ENCODE peak calls at places on chromosomes 16 and 17, in seven cellular contexts. S is gastrocnemius medialis, Y is fibroblast of lung, G is heart left ventricle, Q is transverse colon, A is tibial nerve, M is mesendoderm. B is an unnamed sample. For H3K27me3 and H3K36me3, the result is how much of the 10 kb centered on the place peaks cover.

GRCh38 chr16:11869657-11870228 is 18.4 kb upstream of the RSL1D1 start:
- DNase-seq in Y (no peak), S (no peak), M (no peak), A (no peak), G (no peak), Q (no peak), B (no peak)

GRCh38 chr17:80608326-80608725 is 63.7 kb downstream of the RPTOR start:
- DNase-seq in M (no peak), G (no peak), Q (no peak), A (no peak), Y (no peak), S (no peak), B (no peak)

GRCh38 chr17:18259621-18260331 is 686 bp upstream of the MIEF2 start:
- DNase-seq in M (peak), A (no peak), Q (no peak), S (no peak), Y (peak), G (no peak), B (peak)

GRCh38 chr17:31074772-31075538 is 19.8 kb upstream of the NF1 start:
- DNase-seq in S (no peak), G (no peak), Y (peak), A (no peak), M (peak), Q (no peak), B (peak)

GRCh38 chr17:60724647-60725046 is 47.0 kb downstream of the BCAS3 start:
- DNase-seq in Q (no peak), Y (no peak), M (no peak), A (no peak), G (no peak), S (no peak), B (no peak)

GRCh38 chr17:72788950-72789585 is 303.4 kb downstream of the SLC39A11 start:
- DNase-seq in M (peak), S (no peak), A (no peak), Y (peak), G (no peak), Q (no peak), B (peak)

GRCh38 chr16:20884240-20884556 is 16.0 kb downstream of the DCUN1D3 start:
- DNase-seq in S (no peak), Y (peak), Q (peak), G (no peak), M (no peak), A (no peak), B (no peak)

GRCh38 chr16:85396879-85397871 is 215.9 kb upstream of the GSE1 start:
- DNase-seq in S (no peak), Q (no peak), Y (no peak), A (peak), M (no peak), G (no peak), B (no peak)

GRCh38 chr17:67620088-67620487 is 97.6 kb upstream of the NOL11 start:
- DNase-seq in G (no peak), Y (no peak), A (no peak), Q (no peak), M (no peak), S (no peak), B (no peak)

GRCh38 chr17:31678431-31678830 is 180.6 kb downstream of the COPRS start:
- DNase-seq in Y (peak), A (no peak), M (peak), G (no peak), S (no peak), Q (no peak), B (peak)

GRCh38 chr16:78504391-78504945 is 405.0 kb downstream of the WWOX start:
- DNase-seq in Y (peak), S (no peak), M (no peak), A (no peak), G (peak), Q (peak), B (no peak)

GRCh38 chr17:6446516-6447100 is 2.4 kb downstream of the PIMREG start:
- DNase-seq in G (no peak), Y (no peak), Q (no peak), S (no peak), A (no peak), M (no peak), B (no peak)

GRCh38 chr16:10385725-10386516 is at the start of gene ATF7IP2:
- DNase-seq in Y (peak), A (peak), Q (peak), M (peak), S (peak), G (peak), B (peak)

GRCh38 chr17:20234266-20234665 is 225.1 kb downstream of the SPECC1 start:
- DNase-seq in Q (no peak), G (no peak), A (no peak), Y (no peak), S (no peak), M (no peak), B (no peak)

GRCh38 chr17:40371261-40371929 is 6.9 kb upstream of the GJD3 start:
- DNase-seq in G (no peak), M (peak), A (no peak), Q (no peak), S (no peak), Y (no peak), B (no peak)

GRCh38 chr17:67850991-67851631 is 25.8 kb downstream of the BPTF start:
- DNase-seq in G (no peak), A (no peak), S (no peak), Q (no peak), Y (no peak), M (no peak), B (no peak)

GRCh38 chr16:57145046-57145963 is 40.5 kb downstream of the PSME3IP1 start:
- DNase-seq in A (no peak), M (no peak), S (no peak), Q (no peak), G (no peak), Y (no peak), B (no peak)

GRCh38 chr16:73068546-73069401 is 20.8 kb upstream of the ZFHX3 start:
- DNase-seq in S (peak), M (no peak), G (peak), Q (peak), Y (peak), A (peak), B (peak)

GRCh38 chr17:17375826-17376225 is 72.7 kb downstream of the NT5M start:
- DNase-seq in Y (no peak), G (no peak), S (no peak), Q (no peak), M (no peak), A (no peak), B (no peak)

GRCh38 chr16:20849587-20850390 is 43.5 kb downstream of the REXO5 start:
- DNase-seq in A (peak), Q (peak), G (peak), Y (peak), S (no peak), M (peak), B (peak)

GRCh38 chr17:45022288-45022648 is 29.2 kb downstream of the DCAKD start:
- DNase-seq in G (no peak), S (no peak), Y (no peak), M (no peak), A (no peak), Q (no peak), B (no peak)

GRCh38 chr17:45020354-45021138 is 30.9 kb downstream of the DCAKD start:
- DNase-seq in G (no peak), M (peak), Y (peak), Q (peak), A (peak), S (no peak), B (no peak)

GRCh38 chr17:45019177-45019711 is 32.2 kb downstream of the DCAKD start:
- DNase-seq in G (peak), M (no peak), S (no peak), A (no peak), Q (peak), Y (peak), B (peak)

GRCh38 chr17:45021607-45022287 is 29.7 kb downstream of the DCAKD start:
- DNase-seq in A (peak), S (peak), Q (peak), G (peak), Y (peak), M (peak), B (peak)

DNA sequence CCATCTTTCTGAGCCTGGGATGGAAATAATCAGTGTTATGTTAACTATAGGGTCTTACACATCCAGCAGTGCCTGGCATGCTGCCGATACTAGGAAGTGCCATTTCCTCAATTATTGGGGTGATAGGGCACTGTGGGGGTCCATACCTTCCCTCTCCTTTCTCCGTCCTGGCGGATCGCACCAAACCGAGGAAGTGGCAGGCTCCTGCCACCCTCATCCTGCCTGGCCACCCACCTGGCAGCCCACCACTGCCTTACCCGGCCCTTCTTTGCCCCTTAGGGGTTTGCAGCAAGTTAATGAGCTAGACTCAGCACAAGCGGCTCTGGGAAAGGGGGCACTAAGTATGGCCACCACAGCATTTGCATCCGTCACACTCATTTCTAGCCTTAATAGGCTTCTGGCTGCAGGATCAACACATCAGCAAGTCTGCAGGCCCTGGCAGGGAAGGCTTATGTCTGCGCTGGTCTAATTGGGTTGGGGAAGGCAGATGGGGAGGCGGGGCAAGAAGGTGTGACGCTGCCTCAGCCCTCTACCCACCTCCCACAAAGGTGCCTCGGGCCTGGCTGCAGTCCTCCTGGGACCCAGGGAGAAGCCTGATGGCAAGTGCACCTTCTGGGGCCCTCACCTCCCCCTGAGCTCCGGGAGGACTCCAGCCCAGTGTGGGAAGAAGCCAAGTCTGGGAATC is 28.6 kb downstream of the DCAKD start:
- DNase-seq in G (no peak), M (peak), Y (no peak), Q (no peak), A (no peak), S (no peak), B (no peak)
- H3K27me3 ChIP-seq in G (under half), M (under half), Y (under half), Q (under half), A (under half), S (under half), B (under half)

GRCh38 chr16:51524070-51524469 is 373.0 kb upstream of the SALL1 start:
- DNase-seq in Q (no peak), M (no peak), G (no peak), A (no peak), S (no peak), Y (no peak), B (no peak)
- H3K4me3 ChIP-seq in Q (no peak), M (no peak), G (no peak), A (no peak), S (no peak), Y (no peak), B (no peak)

DNA sequence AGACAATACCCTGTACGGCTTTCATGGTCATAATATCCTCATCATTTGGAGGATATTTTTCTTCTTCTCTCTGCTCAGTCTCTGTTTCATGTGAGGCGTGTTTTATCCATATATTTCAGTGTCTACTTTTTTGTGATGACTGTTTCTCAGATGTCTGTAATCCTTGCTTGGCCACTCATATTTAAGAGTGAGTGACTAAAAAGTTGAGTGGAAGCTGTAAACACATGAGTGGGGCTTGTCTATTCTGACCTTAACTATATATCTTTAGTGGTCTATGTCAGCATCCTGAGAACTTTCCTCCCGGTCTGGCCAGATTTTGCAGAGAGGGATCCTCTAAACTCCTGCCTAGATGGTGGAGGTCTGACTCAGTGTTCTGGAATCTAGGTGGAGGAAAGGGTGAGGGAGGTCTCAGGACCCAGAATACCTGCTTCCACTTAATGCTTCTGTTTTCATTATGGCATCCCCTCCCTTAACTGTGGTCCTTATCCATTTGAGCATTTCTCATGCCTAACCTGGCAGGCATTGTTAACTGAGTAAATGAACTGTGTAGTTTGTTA is 6.0 kb downstream of the DDX19B start:
- DNase-seq in M (peak), Q (no peak), S (no peak), Y (peak), A (no peak), G (no peak), B (no peak)
- H3K36me3 ChIP-seq in M (under half), Q (under half), S (under half), Y (under half), A (under half), G (under half), B (under half)

GRCh38 chr17:77035526-77035925 is 105.2 kb upstream of the SEC14L1 start:
- DNase-seq in Q (no peak), M (no peak), Y (no peak), S (no peak), A (no peak), G (no peak), B (no peak)

GRCh38 chr17:77037943-77038342 is 102.8 kb upstream of the SEC14L1 start:
- DNase-seq in M (no peak), Y (no peak), G (no peak), S (no peak), A (no peak), Q (no peak), B (no peak)

GRCh38 chr17:77036136-77036840 is 104.5 kb upstream of the SEC14L1 start:
- DNase-seq in A (no peak), G (no peak), M (no peak), Y (no peak), S (no peak), Q (no peak), B (no peak)

GRCh38 chr17:77036841-77037381 is 103.9 kb upstream of the SEC14L1 start:
- DNase-seq in M (no peak), G (peak), S (no peak), A (no peak), Y (peak), Q (peak), B (peak)

GRCh38 chr17:77038860-77039555 is 101.8 kb upstream of the SEC14L1 start:
- DNase-seq in G (no peak), A (no peak), Q (no peak), Y (no peak), M (no peak), S (no peak), B (no peak)
- H3K27me3 ChIP-seq in G (under half), A (under half), Q (under half), Y (under half), M (under half), S (under half), B (under half)

GRCh38 chr17:58487589-58488427 is at the start of gene HSF5:
- DNase-seq in S (no peak), Y (peak), Q (peak), G (peak), A (no peak), M (no peak), B (no peak)
- H3K4me3 ChIP-seq in S (no peak), Y (no peak), Q (no peak), G (no peak), A (no peak), M (no peak), B (no peak)

DNA sequence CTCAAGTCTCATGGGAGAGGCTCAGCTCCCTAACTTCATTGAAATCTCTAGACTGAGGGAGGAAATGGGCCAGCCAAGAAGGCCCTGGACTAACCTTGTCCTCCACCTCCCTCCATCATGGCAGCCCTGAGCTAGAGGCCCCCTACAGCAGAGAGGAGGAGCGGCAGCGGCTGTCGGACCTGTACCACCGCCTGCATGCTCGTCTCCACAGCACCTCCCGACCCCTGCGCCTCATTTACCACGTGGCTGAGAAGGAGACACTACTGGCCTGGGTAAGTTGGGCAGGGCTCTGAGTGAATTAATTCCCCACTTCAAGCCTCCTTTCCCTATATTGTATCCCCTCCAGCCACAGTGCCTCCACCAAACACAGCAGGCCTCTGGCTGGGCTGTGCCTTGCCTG is 3.8 kb upstream of the SYCE1L start:
- DNase-seq in Q (no peak), M (no peak), A (no peak), G (no peak), Y (no peak), S (no peak), B (no peak)
- H3K36me3 ChIP-seq in Q (under half), M (under half), A (half or more), G (half or more), Y (under half), S (under half), B (under half)

GRCh38 chr16:87119748-87120147 is 197.4 kb downstream of the C16orf95 start:
- DNase-seq in S (no peak), M (no peak), A (no peak), Y (no peak), Q (no peak), G (no peak), B (no peak)

GRCh38 chr16:87115646-87116045 is 201.5 kb downstream of the C16orf95 start:
- DNase-seq in A (no peak), S (no peak), G (no peak), Q (no peak), M (no peak), Y (no peak), B (no peak)

GRCh38 chr16:87119168-87119567 is 198.0 kb downstream of the C16orf95 start:
- DNase-seq in A (no peak), Q (no peak), S (no peak), M (no peak), Y (no peak), G (no peak), B (no peak)

GRCh38 chr16:87114832-87115231 is 202.4 kb downstream of the C16orf95 start:
- DNase-seq in Y (no peak), S (no peak), G (no peak), M (no peak), Q (no peak), A (no peak), B (no peak)

DNA sequence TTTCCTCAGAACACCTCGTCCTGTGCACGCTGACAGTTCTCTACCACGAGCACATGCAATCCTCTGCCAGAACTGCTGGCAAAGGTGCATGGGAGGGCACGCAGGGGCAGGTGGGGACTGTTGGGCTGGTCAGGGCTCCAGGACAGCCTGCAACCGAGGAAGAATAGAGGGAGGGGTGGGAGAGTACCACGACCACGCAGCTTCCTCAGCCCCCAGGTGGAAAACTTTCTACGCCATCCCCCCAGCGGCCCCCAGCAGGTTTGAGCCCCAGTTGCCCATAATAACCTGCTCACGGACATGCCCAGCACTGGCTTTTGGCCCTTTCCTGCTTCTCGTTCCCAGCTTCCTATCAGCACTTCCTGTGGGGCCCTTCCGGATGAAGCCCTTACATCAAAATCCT is 199.3 kb downstream of the C16orf95 start:
- DNase-seq in Y (no peak), S (no peak), A (no peak), Q (no peak), G (no peak), M (no peak), B (no peak)
- H3K27me3 ChIP-seq in Y (under half), S (under half), A (under half), Q (under half), G (under half), M (under half), B (under half)

GRCh38 chr16:53064179-53064578 is 9.4 kb downstream of the CHD9 start:
- DNase-seq in S (no peak), A (no peak), G (no peak), Q (no peak), Y (no peak), M (no peak), B (no peak)

GRCh38 chr16:53069772-53070171 is 15.0 kb downstream of the CHD9 start:
- DNase-seq in G (no peak), Y (no peak), M (no peak), S (no peak), A (no peak), Q (no peak), B (no peak)

GRCh38 chr16:53065436-53066165 is 10.8 kb downstream of the CHD9 start:
- DNase-seq in Q (no peak), G (no peak), S (no peak), A (no peak), M (no peak), Y (no peak), B (no peak)

GRCh38 chr16:53068423-53068833 is 13.6 kb downstream of the CHD9 start:
- DNase-seq in G (no peak), Q (peak), A (no peak), S (no peak), M (no peak), Y (no peak), B (no peak)

GRCh38 chr16:53067675-53068074 is 12.9 kb downstream of the CHD9 start:
- DNase-seq in M (no peak), Y (no peak), G (no peak), A (no peak), Q (no peak), S (no peak), B (no peak)
- H3K4me3 ChIP-seq in M (no peak), Y (no peak), G (no peak), A (no peak), Q (no peak), S (no peak), B (no peak)

B was measured in MG63.